ENCODE peak calls at places on chromosomes 2 and 18, in four cellular contexts. One of them, this sample, is unnamed. For H3K27me3, the result is how much of the 10 kb centered on the place peaks cover.

GRCh38 chr2:122908134-122908533 is 1117.0 kb upstream of the CNTNAP5 start:
- DNase-seq in H1: no peak
- DNase-seq in mesenchymal stem cell: no peak
- DNase-seq in H9: no peak
- DNase-seq in this sample: no peak

GRCh38 chr2:105391058-105391627 is 7.7 kb downstream of the FHL2 start:
- DNase-seq in H1: no peak
- DNase-seq in mesenchymal stem cell: peak
- DNase-seq in H9: no peak
- DNase-seq in this sample: peak

GRCh38 chr2:72826156-72826477 is 284 bp upstream of the EXOC6B start:
- DNase-seq in H1: no peak
- DNase-seq in mesenchymal stem cell: no peak
- DNase-seq in H9: no peak
- DNase-seq in this sample: no peak

GRCh38 chr2:212330263-212330662 is 208.3 kb downstream of the ERBB4 start:
- DNase-seq in H1: no peak
- DNase-seq in mesenchymal stem cell: no peak
- DNase-seq in H9: no peak
- DNase-seq in this sample: no peak

GRCh38 chr2:238912228-238912915 is 64.5 kb downstream of the TWIST2 start:
- DNase-seq in H1: no peak
- DNase-seq in mesenchymal stem cell: no peak
- DNase-seq in H9: no peak
- DNase-seq in this sample: no peak

GRCh38 chr2:181130686-181131085 is 150.3 kb downstream of the UBE2E3 start:
- DNase-seq in H1: no peak
- DNase-seq in mesenchymal stem cell: no peak
- DNase-seq in H9: no peak
- DNase-seq in this sample: no peak

GRCh38 chr2:67799889-67800288 is 262.9 kb downstream of the C1D start:
- DNase-seq in H1: no peak
- DNase-seq in mesenchymal stem cell: no peak
- DNase-seq in H9: no peak
- DNase-seq in this sample: no peak

GRCh38 chr18:55768255-55768654 is 180.3 kb upstream of the TCF4 start:
- DNase-seq in H1: no peak
- DNase-seq in mesenchymal stem cell: peak
- DNase-seq in H9: peak
- DNase-seq in this sample: no peak

GRCh38 chr2:128465246-128466170 is 146.8 kb upstream of the HS6ST1 start:
- DNase-seq in H1: peak
- DNase-seq in mesenchymal stem cell: no peak
- DNase-seq in H9: peak
- DNase-seq in this sample: no peak

GRCh38 chr2:37367310-37367709 is 22.9 kb downstream of the QPCT start:
- DNase-seq in H1: peak
- DNase-seq in mesenchymal stem cell: no peak
- DNase-seq in H9: no peak
- DNase-seq in this sample: no peak

GRCh38 chr18:74444104-74444503 is 13.0 kb downstream of the DIPK1C start:
- DNase-seq in H1: no peak
- DNase-seq in mesenchymal stem cell: no peak
- DNase-seq in H9: no peak
- DNase-seq in this sample: no peak
- H3K27me3 ChIP-seq in H1: under half
- H3K27me3 ChIP-seq in mesenchymal stem cell: under half
- H3K27me3 ChIP-seq in H9: under half
- H3K27me3 ChIP-seq in this sample: under half

GRCh38 chr2:150486539-150487484 is 655 bp downstream of the RND3 start:
- DNase-seq in H1: peak
- DNase-seq in mesenchymal stem cell: peak
- DNase-seq in H9: peak
- DNase-seq in this sample: peak
- H2AK5ac ChIP-seq in H1: no peak
- H2AK5ac ChIP-seq in mesenchymal stem cell: peak
- H2AK5ac ChIP-seq in H9: no peak
- H2AK5ac ChIP-seq in this sample: peak

GRCh38 chr18:49565101-49565500 is 3.2 kb downstream of the LIPG start:
- DNase-seq in H1: no peak
- DNase-seq in mesenchymal stem cell: no peak
- DNase-seq in H9: no peak
- DNase-seq in this sample: no peak

GRCh38 chr18:49565656-49566055 is 3.8 kb downstream of the LIPG start:
- DNase-seq in H1: no peak
- DNase-seq in mesenchymal stem cell: no peak
- DNase-seq in H9: no peak
- DNase-seq in this sample: no peak

GRCh38 chr18:49563701-49564100 is 1.8 kb downstream of the LIPG start:
- DNase-seq in H1: no peak
- DNase-seq in mesenchymal stem cell: no peak
- DNase-seq in H9: no peak
- DNase-seq in this sample: peak

GRCh38 chr18:49563130-49563540 is 1.3 kb downstream of the LIPG start:
- DNase-seq in H1: no peak
- DNase-seq in mesenchymal stem cell: peak
- DNase-seq in H9: no peak
- DNase-seq in this sample: peak

GRCh38 chr18:49564435-49564834 is 2.6 kb downstream of the LIPG start:
- DNase-seq in H1: no peak
- DNase-seq in mesenchymal stem cell: no peak
- DNase-seq in H9: no peak
- DNase-seq in this sample: no peak
- H3K27me3 ChIP-seq in H1: under half
- H3K27me3 ChIP-seq in mesenchymal stem cell: under half
- H3K27me3 ChIP-seq in H9: under half
- H3K27me3 ChIP-seq in this sample: under half

DNA sequence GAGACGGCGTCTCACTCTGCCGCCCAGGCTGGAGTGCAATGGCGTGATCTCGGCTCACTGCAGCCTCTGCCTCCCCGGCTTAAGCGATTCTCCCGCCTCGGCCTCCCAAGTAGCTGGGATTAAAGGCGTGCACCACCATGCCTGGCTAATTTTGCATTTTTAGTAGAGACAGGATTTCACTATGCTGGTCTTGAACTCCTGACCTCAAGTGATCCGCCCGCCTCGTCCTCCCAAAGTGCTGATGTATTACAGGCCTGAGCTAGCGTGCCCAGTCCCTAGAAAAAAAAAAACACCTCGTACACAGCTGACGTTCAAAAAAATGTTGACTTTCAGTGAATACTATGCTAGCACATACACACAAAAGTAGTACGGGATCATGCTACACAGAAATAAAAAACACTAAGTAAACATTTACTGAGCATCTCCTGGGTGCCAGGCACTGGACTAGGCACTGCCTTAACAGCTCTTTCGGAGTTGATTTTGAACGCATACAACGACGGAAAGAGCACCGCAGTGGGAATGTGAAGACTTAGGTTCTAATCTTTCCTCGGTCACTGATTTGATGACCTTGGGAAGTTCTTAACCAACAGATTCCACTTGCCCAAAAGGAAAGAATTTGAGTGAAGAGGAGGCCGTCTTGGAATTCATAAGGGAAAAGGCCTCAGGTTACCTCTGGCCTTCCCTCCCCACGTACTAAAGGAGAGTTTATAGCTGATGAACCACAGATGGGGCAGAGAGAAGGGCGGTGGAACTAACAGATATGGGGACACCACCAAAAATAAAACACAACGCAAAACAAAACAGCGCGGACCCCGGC is 1.1 kb downstream of the DNAJC27 start:
- DNase-seq in H1: no peak
- DNase-seq in mesenchymal stem cell: peak
- DNase-seq in H9: no peak
- DNase-seq in this sample: peak
- H2AK5ac ChIP-seq in H1: no peak
- H2AK5ac ChIP-seq in mesenchymal stem cell: no peak
- H2AK5ac ChIP-seq in H9: no peak
- H2AK5ac ChIP-seq in this sample: peak

GRCh38 chr2:119122663-119123062 is 35.9 kb downstream of the C1QL2 start:
- DNase-seq in H1: peak
- DNase-seq in mesenchymal stem cell: no peak
- DNase-seq in H9: peak
- DNase-seq in this sample: no peak

GRCh38 chr2:119117891-119118882 is 40.4 kb downstream of the C1QL2 start:
- DNase-seq in H1: peak
- DNase-seq in mesenchymal stem cell: no peak
- DNase-seq in H9: peak
- DNase-seq in this sample: no peak

GRCh38 chr2:119117408-119117807 is 41.1 kb downstream of the C1QL2 start:
- DNase-seq in H1: no peak
- DNase-seq in mesenchymal stem cell: no peak
- DNase-seq in H9: peak
- DNase-seq in this sample: no peak

GRCh38 chr2:119119076-119119710 is 39.4 kb downstream of the C1QL2 start:
- DNase-seq in H1: peak
- DNase-seq in mesenchymal stem cell: no peak
- DNase-seq in H9: peak
- DNase-seq in this sample: no peak

DNA sequence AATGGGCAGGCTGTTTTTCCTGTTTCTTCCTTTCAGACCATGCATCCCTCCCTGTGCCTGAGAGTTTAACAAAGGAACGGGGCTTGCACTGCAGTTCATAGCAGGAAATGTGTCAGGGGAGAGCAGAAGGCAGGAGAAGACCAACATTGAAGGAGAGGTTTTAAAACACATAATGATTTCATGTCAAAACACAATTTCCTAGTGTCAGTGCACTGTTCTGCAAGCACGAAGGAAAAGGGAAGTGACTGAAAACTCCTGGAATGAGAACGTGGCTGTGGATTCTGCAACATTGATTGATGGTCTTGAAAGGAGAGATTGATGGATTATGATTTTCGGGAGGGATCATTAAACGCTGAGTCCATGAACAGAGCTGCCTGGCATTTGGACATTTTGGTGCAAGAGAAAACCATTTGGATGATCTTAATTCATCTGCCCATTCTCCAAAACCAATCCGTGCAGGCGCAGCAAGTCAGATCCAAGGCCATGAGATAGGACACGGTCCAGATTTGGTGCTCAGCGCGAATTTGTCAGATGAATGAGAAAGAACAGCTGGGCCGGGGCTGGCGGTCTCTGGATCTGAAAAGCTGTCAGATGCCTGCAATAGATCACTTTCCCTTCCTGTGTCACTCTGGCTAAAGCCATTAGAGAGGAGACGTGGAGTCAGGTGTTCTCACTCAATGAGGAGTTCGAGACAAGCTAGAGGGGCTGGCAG is 38.4 kb downstream of the C1QL2 start:
- DNase-seq in H1: no peak
- DNase-seq in mesenchymal stem cell: no peak
- DNase-seq in H9: peak
- DNase-seq in this sample: no peak
- H3K27me3 ChIP-seq in H1: under half
- H3K27me3 ChIP-seq in mesenchymal stem cell: under half
- H3K27me3 ChIP-seq in H9: under half
- H3K27me3 ChIP-seq in this sample: under half

This sample was measured in trophoblast cell.